ENCODE peak calls at places on chromosomes 3 and 15, in six cellular contexts. U, V, C, E, X and G are unnamed samples.

GRCh38 chr15:29568840-29569532 is 253.3 kb downstream of the TJP1 start:
- DNase-seq in U (no peak), V (no peak), C (no peak), E (peak), X (no peak), G (no peak)

GRCh38 chr15:49468440-49468839 is 45.4 kb downstream of the FGF7 start:
- DNase-seq in U (no peak), V (no peak), C (no peak), E (no peak), X (no peak), G (no peak)

GRCh38 chr15:89483079-89483478 is 13.3 kb downstream of the RHCG start:
- DNase-seq in U (no peak), V (no peak), C (no peak), E (no peak), X (no peak), G (no peak)

GRCh38 chr15:87662575-87662974 is 594.0 kb downstream of the NTRK3 start:
- DNase-seq in U (no peak), V (no peak), C (no peak), E (no peak), X (no peak), G (no peak)

GRCh38 chr3:37308247-37308646 is 133.9 kb upstream of the LRRFIP2 start:
- DNase-seq in U (no peak), V (no peak), C (no peak), E (no peak), X (no peak), G (no peak)

GRCh38 chr3:87287025-87287424 is 10.6 kb upstream of the POU1F1 start:
- DNase-seq in U (no peak), V (no peak), C (peak), E (no peak), X (no peak), G (no peak)

GRCh38 chr3:171000281-171000680 is 26.2 kb downstream of the SLC2A2 start:
- DNase-seq in U (no peak), V (no peak), C (no peak), E (no peak), X (no peak), G (no peak)

GRCh38 chr3:168249539-168250414 is 154.1 kb upstream of the GOLIM4 start:
- DNase-seq in U (peak), V (peak), C (peak), E (peak), X (peak), G (peak)

GRCh38 chr15:63553388-63553791 is 43.8 kb upstream of the FBXL22 start:
- DNase-seq in U (no peak), V (peak), C (peak), E (no peak), X (no peak), G (peak)

GRCh38 chr3:43076857-43077256 is 29.0 kb downstream of the POMGNT2 start:
- DNase-seq in U (no peak), V (no peak), C (no peak), E (no peak), X (no peak), G (no peak)

GRCh38 chr15:77017091-77017660 is 22.2 kb downstream of the PSTPIP1 start:
- DNase-seq in U (no peak), V (no peak), C (no peak), E (no peak), X (no peak), G (no peak)

GRCh38 chr3:127105996-127106855 is 86.7 kb upstream of the PRR23E start:
- DNase-seq in U (no peak), V (no peak), C (no peak), E (no peak), X (no peak), G (no peak)

GRCh38 chr3:194070634-194071409 is 65.1 kb upstream of the HES1 start:
- DNase-seq in U (peak), V (peak), C (no peak), E (peak), X (peak), G (peak)

GRCh38 chr3:195182470-195182795 is 88.5 kb downstream of the XXYLT1 start:
- DNase-seq in U (no peak), V (no peak), C (no peak), E (no peak), X (no peak), G (peak)

GRCh38 chr15:58477228-58477627 is 45.4 kb downstream of the LIPC start:
- DNase-seq in U (no peak), V (no peak), C (no peak), E (no peak), X (no peak), G (no peak)

GRCh38 chr3:53883008-53883407 is 1.1 kb upstream of the ACTR8 start:
- DNase-seq in U (no peak), V (no peak), C (no peak), E (no peak), X (no peak), G (no peak)

GRCh38 chr3:100407164-100407563 is 5.8 kb downstream of the LNP1 start:
- DNase-seq in U (no peak), V (no peak), C (no peak), E (no peak), X (no peak), G (no peak)

GRCh38 chr3:27976933-27977332 is 254.8 kb upstream of the EOMES start:
- DNase-seq in U (no peak), V (peak), C (no peak), E (no peak), X (no peak), G (peak)

GRCh38 chr15:45326776-45327175 is 51.6 kb downstream of the GATM start:
- DNase-seq in U (no peak), V (no peak), C (no peak), E (no peak), X (no peak), G (no peak)

GRCh38 chr3:177602601-177603136 is 405.4 kb upstream of the TBL1XR1 start:
- DNase-seq in U (no peak), V (no peak), C (no peak), E (no peak), X (no peak), G (no peak)

GRCh38 chr3:149662240-149662887 is 4.5 kb upstream of the WWTR1 start:
- DNase-seq in U (no peak), V (no peak), C (no peak), E (no peak), X (no peak), G (no peak)

GRCh38 chr3:113623324-113623723 is 73.1 kb downstream of the USF3 start:
- DNase-seq in U (no peak), V (no peak), C (no peak), E (no peak), X (no peak), G (no peak)

GRCh38 chr15:27973886-27974285 is 125.2 kb downstream of the OCA2 start:
- DNase-seq in U (no peak), V (no peak), C (no peak), E (no peak), X (no peak), G (no peak)

GRCh38 chr3:165895919-165896318 is 58.7 kb upstream of the BCHE start:
- DNase-seq in U (no peak), V (no peak), C (no peak), E (peak), X (no peak), G (no peak)

GRCh38 chr15:32919749-32920414 is 202.1 kb downstream of the GREM1 start:
- DNase-seq in U (no peak), V (peak), C (peak), E (no peak), X (no peak), G (peak)

GRCh38 chr3:185758912-185759311 is 65.9 kb downstream of the IGF2BP2 start:
- DNase-seq in U (no peak), V (no peak), C (no peak), E (no peak), X (no peak), G (no peak)

GRCh38 chr15:33581032-33581431 is 270.3 kb downstream of the RYR3 start:
- DNase-seq in U (no peak), V (no peak), C (no peak), E (no peak), X (no peak), G (no peak)

GRCh38 chr3:2495746-2496145 is 397.1 kb downstream of the CNTN4 start:
- DNase-seq in U (no peak), V (no peak), C (no peak), E (no peak), X (no peak), G (no peak)

GRCh38 chr15:48332642-48333034 is 1.4 kb downstream of the DUT start:
- DNase-seq in U (no peak), V (no peak), C (no peak), E (no peak), X (no peak), G (no peak)

GRCh38 chr15:48333553-48333952 is 2.3 kb downstream of the DUT start:
- DNase-seq in U (no peak), V (no peak), C (no peak), E (no peak), X (no peak), G (no peak)

GRCh38 chr15:48331796-48332641 is 790 bp downstream of the DUT start:
- DNase-seq in U (peak), V (no peak), C (no peak), E (peak), X (peak), G (no peak)

GRCh38 chr15:48330045-48330840 is 986 bp upstream of the DUT start:
- DNase-seq in U (no peak), V (no peak), C (no peak), E (no peak), X (no peak), G (no peak)

DNA sequence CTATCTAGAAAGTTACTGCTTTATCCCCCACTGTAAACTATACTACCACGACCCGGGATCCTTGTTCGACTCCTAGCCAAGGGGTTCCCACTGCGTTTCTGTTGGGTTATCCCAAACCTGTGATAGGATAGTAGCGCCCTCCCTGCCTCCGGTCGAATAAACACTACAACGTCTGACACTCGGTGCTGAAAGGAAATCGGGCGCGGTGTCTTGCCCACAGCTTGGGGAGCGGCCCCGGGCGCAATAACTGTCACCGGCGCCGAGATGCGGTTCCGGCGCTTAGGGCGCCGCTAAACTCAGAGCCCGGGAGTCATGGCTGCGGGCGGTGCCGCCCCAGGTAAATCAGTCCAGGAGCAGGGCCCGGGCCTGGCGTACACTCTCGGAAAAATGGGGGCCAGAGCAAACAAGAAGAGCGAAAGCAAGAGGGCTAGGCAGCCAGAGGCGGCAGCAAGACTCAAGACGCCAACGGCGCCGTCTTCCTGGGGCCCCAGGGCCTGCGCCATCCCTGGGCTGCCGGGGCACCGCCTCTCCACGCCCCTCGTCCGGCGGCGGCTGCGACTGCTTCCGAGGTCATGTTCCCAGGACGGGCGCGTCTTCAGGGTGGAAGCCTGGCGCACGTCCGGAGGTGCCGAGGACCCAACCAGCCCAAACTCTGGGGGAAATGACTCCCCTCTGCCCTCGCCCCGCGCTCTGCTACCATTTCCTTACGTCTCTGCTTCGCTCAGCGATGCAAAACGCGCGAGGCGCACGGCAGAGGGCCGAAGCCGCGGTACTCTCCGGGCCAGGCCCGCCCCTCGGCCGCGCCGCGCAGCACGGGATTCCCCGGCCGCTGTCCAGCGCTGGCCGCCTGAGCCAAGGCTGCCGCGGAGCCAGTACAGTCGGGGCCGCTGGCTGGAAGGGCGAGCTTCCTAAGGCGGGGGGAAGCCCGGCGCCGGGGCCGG is at the start of gene DUT:
- DNase-seq in U (peak), V (no peak), C (no peak), E (peak), X (peak), G (peak)
- TF ChIP-seq CTCF in U (no peak), V (no peak), C (no peak), E (no peak), X (no peak), G (no peak)

GRCh38 chr15:39623550-39623931 is 42.7 kb downstream of the THBS1 start:
- DNase-seq in U (no peak), V (no peak), C (no peak), E (no peak), X (no peak), G (no peak)

GRCh38 chr15:39622660-39623549 is 42.0 kb downstream of the THBS1 start:
- DNase-seq in U (no peak), V (no peak), C (no peak), E (no peak), X (no peak), G (no peak)

GRCh38 chr15:39625451-39625850 is 44.6 kb downstream of the THBS1 start:
- DNase-seq in U (no peak), V (no peak), C (no peak), E (no peak), X (no peak), G (no peak)

GRCh38 chr15:39625856-39626255 is 45.0 kb downstream of the THBS1 start:
- DNase-seq in U (no peak), V (no peak), C (no peak), E (no peak), X (no peak), G (no peak)

DNA sequence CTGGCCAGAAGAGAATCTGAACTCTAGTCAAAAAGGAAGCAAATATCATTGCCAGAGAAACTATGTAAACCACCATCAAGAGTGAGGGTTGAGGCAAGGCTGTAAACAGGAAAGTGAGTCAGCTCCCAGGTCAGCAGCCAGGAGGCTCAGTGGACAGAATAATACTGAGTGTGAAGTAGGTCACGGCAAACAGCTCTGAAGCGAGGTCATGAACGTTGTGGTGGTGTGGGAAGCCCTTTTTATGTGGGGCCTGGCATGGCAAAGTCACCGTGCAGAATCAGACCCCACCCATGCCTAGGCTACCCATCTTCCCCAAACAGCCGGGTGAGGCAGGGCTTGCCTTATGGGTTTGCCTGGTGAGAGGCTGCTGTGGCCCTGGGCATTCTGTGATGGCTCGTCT is 43.9 kb downstream of the THBS1 start:
- DNase-seq in U (peak), V (peak), C (peak), E (no peak), X (no peak), G (peak)
- TF ChIP-seq CTCF in U (no peak), V (no peak), C (no peak), E (no peak), X (no peak), G (peak)

GRCh38 chr15:60004019-60004845 is at the start of gene FOXB1:
- DNase-seq in U (no peak), V (no peak), C (no peak), E (peak), X (no peak), G (no peak)
- TF ChIP-seq CTCF in U (no peak), V (no peak), C (peak), E (no peak), X (no peak), G (no peak)

GRCh38 chr15:65033659-65034269 is 4.3 kb upstream of the MTFMT start:
- DNase-seq in U (no peak), V (no peak), C (no peak), E (no peak), X (no peak), G (no peak)
- TF ChIP-seq CTCF in U (peak), V (peak), C (peak), E (no peak), X (no peak), G (peak)

DNA sequence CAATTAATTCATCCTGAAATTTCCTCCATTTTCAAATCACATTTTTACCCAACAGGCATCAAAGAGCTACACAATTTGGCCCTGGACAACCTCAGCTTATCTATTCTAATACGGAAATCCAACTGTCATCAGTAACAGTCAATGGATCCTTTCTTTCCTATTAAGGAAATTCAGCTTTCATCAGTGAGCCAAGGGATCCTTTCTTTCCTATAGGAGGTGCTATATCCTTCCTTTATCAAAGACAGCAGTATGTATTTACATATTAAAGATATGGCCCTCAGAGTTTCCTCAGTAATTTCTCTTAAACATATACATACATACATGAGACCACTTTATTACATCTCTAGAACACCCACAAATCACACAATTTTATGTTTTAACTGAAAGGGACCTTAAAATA is 10.1 kb downstream of the DHX36 start:
- DNase-seq in U (no peak), V (no peak), C (no peak), E (no peak), X (no peak), G (no peak)
- TF ChIP-seq CTCF in U (no peak), V (no peak), C (no peak), E (no peak), X (no peak), G (no peak)

GRCh38 chr3:172279974-172280373 is 168.3 kb downstream of the GHSR start:
- DNase-seq in U (no peak), V (no peak), C (no peak), E (no peak), X (no peak), G (no peak)
- TF ChIP-seq CTCF in U (no peak), V (no peak), C (no peak), E (no peak), X (no peak), G (no peak)

GRCh38 chr3:161914703-161915102 is 418.1 kb downstream of the OTOL1 start:
- DNase-seq in U (peak), V (no peak), C (no peak), E (peak), X (no peak), G (peak)
- TF ChIP-seq CTCF in U (peak), V (peak), C (peak), E (no peak), X (no peak), G (peak)

GRCh38 chr15:98855815-98856539 is 151.6 kb downstream of the PGPEP1L start:
- DNase-seq in U (no peak), V (no peak), C (no peak), E (no peak), X (no peak), G (no peak)
- TF ChIP-seq CTCF in U (no peak), V (no peak), C (no peak), E (no peak), X (no peak), G (no peak)

GRCh38 chr15:95175914-95176658 is 944.7 kb downstream of the MCTP2 start:
- DNase-seq in U (no peak), V (no peak), C (no peak), E (no peak), X (no peak), G (no peak)

GRCh38 chr15:95176794-95177577 is 945.6 kb downstream of the MCTP2 start:
- DNase-seq in U (no peak), V (no peak), C (no peak), E (no peak), X (no peak), G (no peak)

GRCh38 chr15:95174880-95175279 is 943.5 kb downstream of the MCTP2 start:
- DNase-seq in U (no peak), V (no peak), C (no peak), E (no peak), X (no peak), G (peak)

GRCh38 chr15:95182081-95182480 is 950.7 kb downstream of the MCTP2 start:
- DNase-seq in U (no peak), V (no peak), C (no peak), E (no peak), X (no peak), G (no peak)

DNA sequence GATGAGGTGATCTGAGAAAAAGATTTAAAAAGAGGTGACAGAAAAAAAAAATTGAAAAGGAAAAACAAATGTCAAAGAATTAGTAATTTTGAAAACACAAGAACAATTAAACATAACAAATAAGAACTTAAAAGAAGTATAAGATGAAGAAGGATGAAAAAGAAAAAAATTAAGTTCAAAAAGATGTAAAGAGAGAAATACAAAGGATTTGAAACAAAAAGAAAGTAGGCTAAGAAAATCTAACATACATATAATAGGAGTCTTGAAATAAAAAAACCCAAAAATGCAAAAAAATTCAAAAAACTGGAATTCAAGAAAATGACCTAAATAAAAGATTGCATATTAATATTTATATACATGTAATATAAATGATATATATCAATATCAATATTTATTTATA is 949.2 kb downstream of the MCTP2 start:
- DNase-seq in U (no peak), V (no peak), C (no peak), E (no peak), X (no peak), G (no peak)
- TF ChIP-seq CTCF in U (no peak), V (no peak), C (no peak), E (no peak), X (no peak), G (no peak)

DNA sequence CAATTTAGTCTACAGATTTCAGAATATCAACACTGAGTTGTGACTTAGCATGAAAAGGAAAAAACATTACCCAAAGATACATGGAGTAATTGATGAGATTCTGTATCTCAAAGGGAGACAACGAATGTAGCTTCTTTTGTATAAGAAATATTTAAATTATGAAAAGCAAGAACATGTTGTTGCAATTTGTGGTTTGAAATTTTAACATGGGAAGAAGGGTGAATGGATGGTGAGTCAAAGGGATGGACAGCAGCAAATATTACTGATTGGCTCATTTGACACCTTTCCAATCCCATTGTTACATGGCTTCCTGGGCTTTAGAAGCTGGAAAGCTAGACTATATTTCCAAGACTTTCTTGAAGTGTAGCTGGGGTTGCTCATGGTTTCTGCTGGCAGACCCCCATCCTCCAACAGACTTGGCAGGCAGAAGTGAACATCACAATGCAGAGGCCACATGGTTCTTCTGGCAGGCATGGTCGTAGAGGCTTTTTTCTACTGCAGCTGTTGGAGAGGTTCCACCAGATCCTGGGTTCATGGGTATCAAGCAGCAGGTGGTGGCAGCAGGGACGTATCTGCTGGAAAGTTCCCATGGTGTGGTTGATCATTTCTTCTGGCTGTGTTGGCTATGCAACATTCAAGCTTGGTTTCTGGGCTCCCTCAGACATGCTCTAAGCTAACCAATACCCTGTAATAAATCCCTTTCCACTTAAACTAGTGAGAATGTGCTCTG is 47.2 kb upstream of the KPNA4 start:
- DNase-seq in U (no peak), V (no peak), C (no peak), E (no peak), X (no peak), G (no peak)
- TF ChIP-seq CTCF in U (no peak), V (no peak), C (no peak), E (no peak), X (no peak), G (no peak)